ENCODE peak calls at places on chromosome 15, in seven cellular contexts. S is naive thymus-derived CD4-positive, alpha-beta T cell; C is tibial artery; N is lung; L is cardiac muscle cell; J is OCI-LY7; X is heart left ventricle. K is an unnamed sample.

GRCh38 chr15:64009798-64010241 is 36.5 kb downstream of the DAPK2 start:
- DNase-seq in C (no peak), X (no peak), N (no peak), J (peak; percentile 46), S (peak; percentile 46), L (no peak), K (no peak)

GRCh38 chr15:60804986-60805949 is 326.3 kb upstream of the ICE2 start:
- DNase-seq in L (peak; percentile 68), S (no peak), N (no peak), C (no peak), X (no peak), J (no peak), K (no peak)

GRCh38 chr15:28128036-28128435 is 28.9 kb upstream of the OCA2 start:
- DNase-seq in S (no peak), C (peak; percentile 64), J (peak; percentile 38), N (no peak), X (peak; percentile 70), L (no peak), K (no peak)

GRCh38 chr15:91890614-91891013 is 37.1 kb downstream of the SLCO3A1 start:
- DNase-seq in L (peak; percentile 12), X (no peak), N (no peak), C (no peak), S (no peak), J (no peak), K (no peak)

GRCh38 chr15:57251308-57251707 is 125.0 kb upstream of the CGNL1 start:
- DNase-seq in X (no peak), N (no peak), J (no peak), L (no peak), C (no peak), S (no peak), K (no peak)

GRCh38 chr15:52649686-52650085 is 29.5 kb downstream of the ATOSA start:
- DNase-seq in L (peak; percentile 24), C (no peak), N (no peak), J (no peak), X (no peak), S (no peak), K (no peak)

GRCh38 chr15:70855764-70856163 is 1.8 kb upstream of the LARP6 start:
- DNase-seq in S (no peak), L (no peak), C (no peak), J (no peak), N (no peak), X (no peak), K (no peak)

GRCh38 chr15:99845009-99845408 is 111.8 kb upstream of the LYSMD4 start:
- DNase-seq in C (no peak), N (no peak), S (no peak), X (no peak), L (peak; percentile 58), J (no peak), K (no peak)

GRCh38 chr15:52733696-52734255 is 54.6 kb upstream of the ATOSA start:
- DNase-seq in N (no peak), L (no peak), J (no peak), X (no peak), C (peak; percentile 22), S (no peak), K (no peak)

DNA sequence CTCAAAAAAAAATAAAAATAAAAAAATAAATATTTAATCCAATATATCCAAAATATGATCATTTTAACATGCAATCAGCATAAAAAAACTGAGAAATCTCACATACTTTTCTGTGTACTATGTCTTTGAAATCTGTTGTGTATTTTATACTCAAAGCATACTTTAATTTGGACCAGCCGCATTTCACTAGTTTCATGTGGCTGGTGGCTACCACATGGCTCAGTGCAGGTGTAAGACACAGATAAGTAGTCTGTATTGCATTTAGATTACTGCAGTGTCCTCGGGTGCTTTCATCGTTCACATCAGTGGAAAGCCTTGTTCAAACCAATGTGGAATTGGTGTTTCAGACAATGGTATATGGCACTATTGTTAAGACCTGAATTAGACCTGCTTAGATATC is 11.0 kb downstream of the CRTC3 start:
- DNase-seq in L (no peak), S (no peak), X (no peak), N (no peak), J (no peak), C (no peak), K (no peak)
- H3K4me1 ChIP-seq in L (peaks cover under 1% of the 10 kb centered on the region), S (peaks cover 62% of the 10 kb centered on the region), X (peaks cover 24% of the 10 kb centered on the region), N (peaks cover 16% of the 10 kb centered on the region), J (no peaks in the 10 kb centered on the region), C (no peaks in the 10 kb centered on the region), K (peaks cover 2% of the 10 kb centered on the region)

GRCh38 chr15:41917767-41918430 is 24.0 kb upstream of the SPTBN5 start:
- DNase-seq in L (peak; percentile 71), S (no peak), J (no peak), N (no peak), C (no peak), X (no peak), K (no peak)
- H3K27ac ChIP-seq in L (peak overlapping the region; percentile 90), S (no peak overlapping the region), J (no peak overlapping the region), N (peak overlapping the region; percentile 46), C (peak overlapping the region; percentile 45), X (peak overlapping the region; percentile 93), K (no peak overlapping the region)

GRCh38 chr15:49847937-49848823 is 227.3 kb downstream of the DTWD1 start:
- DNase-seq in J (no peak), N (no peak), C (no peak), S (no peak), L (peak; percentile 96), X (no peak), K (no peak)

GRCh38 chr15:49848824-49849209 is 228.0 kb downstream of the DTWD1 start:
- DNase-seq in C (no peak), N (no peak), X (no peak), L (peak; percentile 43), S (no peak), J (no peak), K (no peak)

GRCh38 chr15:49843725-49844124 is 222.9 kb downstream of the DTWD1 start:
- DNase-seq in L (no peak), C (no peak), S (no peak), X (no peak), N (no peak), J (no peak), K (no peak)

GRCh38 chr15:49844390-49844789 is 223.5 kb downstream of the DTWD1 start:
- DNase-seq in S (no peak), J (no peak), X (no peak), N (no peak), L (no peak), C (no peak), K (no peak)

DNA sequence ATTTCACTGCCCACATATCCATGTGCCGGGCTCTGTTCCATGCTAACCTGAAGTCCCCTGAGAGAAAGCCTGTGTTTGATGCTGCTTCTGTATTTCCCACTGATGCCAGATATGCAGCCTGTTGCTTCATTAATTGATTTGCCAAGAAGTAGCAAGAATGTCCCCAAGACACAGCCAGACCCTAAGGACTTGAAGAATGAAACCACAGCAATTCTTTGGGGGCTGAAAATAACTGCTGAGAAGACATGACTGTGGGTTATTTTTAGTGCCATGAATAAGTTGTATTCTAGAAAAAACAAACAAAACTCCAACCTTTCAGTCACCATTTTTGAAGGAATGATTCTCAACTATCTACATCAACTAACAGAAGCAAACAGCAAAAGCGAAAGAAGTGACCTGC is 226.6 kb downstream of the DTWD1 start:
- DNase-seq in X (no peak), S (no peak), J (no peak), L (peak; percentile 54), C (no peak), N (no peak), K (no peak)
- H3K4me3 ChIP-seq in X (no peak overlapping the region), S (no peak overlapping the region), J (no peak overlapping the region), L (no peak overlapping the region), C (no peak overlapping the region), N (no peak overlapping the region), K (no peak overlapping the region)

GRCh38 chr15:101193063-101193712 is 58.7 kb downstream of the CHSY1 start:
- DNase-seq in C (peak; percentile 64), S (no peak), X (peak; percentile 49), N (no peak), L (no peak), J (no peak), K (peak; percentile 51)
- H3K4me1 ChIP-seq in C (no peaks in the 10 kb centered on the region), S (peaks cover 24% of the 10 kb centered on the region), X (peaks cover 88% of the 10 kb centered on the region), N (peaks cover 8% of the 10 kb centered on the region), L (peaks cover 46% of the 10 kb centered on the region), J (no peaks in the 10 kb centered on the region), K (peaks cover 31% of the 10 kb centered on the region)

DNA sequence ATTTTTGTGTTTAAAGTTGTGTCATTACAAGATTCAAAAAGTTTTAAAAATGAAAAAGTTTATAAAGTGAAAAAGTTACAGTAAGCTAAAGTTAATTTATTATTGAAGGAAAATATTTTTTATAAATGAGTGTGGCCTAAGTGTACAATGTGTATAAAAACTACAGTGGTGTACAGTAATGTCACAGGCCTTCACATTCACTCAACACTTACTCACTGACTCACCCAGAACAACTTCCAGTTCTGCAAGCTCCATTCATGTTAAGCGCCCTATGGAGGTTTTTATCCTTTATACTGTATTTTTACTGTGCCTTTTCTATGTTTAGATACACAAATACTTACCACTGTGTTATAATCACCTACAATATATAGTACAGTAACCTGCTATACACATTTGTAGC is 76.3 kb downstream of the DTWD1 start:
- DNase-seq in N (no peak), X (no peak), S (no peak), J (no peak), C (no peak), L (no peak), K (no peak)
- H3K27ac ChIP-seq in N (no peak overlapping the region), X (no peak overlapping the region), S (no peak overlapping the region), J (no peak overlapping the region), C (no peak overlapping the region), L (no peak overlapping the region), K (no peak overlapping the region)

GRCh38 chr15:68114840-68115239 is 60.7 kb downstream of the PIAS1 start:
- DNase-seq in S (no peak), J (no peak), N (no peak), X (no peak), L (no peak), C (no peak), K (no peak)

GRCh38 chr15:68112711-68113110 is 58.6 kb downstream of the PIAS1 start:
- DNase-seq in C (no peak), X (no peak), N (no peak), L (no peak), S (no peak), J (no peak), K (no peak)

GRCh38 chr15:68113751-68114150 is 59.6 kb downstream of the PIAS1 start:
- DNase-seq in N (no peak), S (no peak), X (no peak), J (no peak), L (no peak), C (no peak), K (no peak)

GRCh38 chr15:68113273-68113672 is 59.2 kb downstream of the PIAS1 start:
- DNase-seq in J (no peak), X (no peak), C (no peak), S (no peak), N (no peak), L (peak; percentile 35), K (no peak)

DNA sequence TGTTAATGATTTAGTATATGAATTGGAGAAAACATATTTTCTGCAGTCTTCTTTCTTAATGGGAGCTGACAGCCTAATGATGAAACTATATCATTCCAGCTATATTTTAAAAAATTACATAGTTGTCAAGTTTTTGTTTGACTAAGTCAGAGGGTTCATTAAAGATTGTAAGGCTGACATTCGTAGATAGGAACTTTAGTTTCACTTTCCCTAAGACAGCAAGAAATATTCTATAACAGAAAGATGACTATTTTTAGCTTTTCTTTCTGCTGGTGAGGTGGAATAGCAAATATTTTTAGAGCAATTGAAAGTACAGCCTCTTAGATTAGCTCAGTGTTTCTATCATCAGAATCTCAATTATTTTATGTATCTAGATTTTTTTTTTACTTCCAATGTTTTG is 60.2 kb downstream of the PIAS1 start:
- DNase-seq in C (no peak), S (no peak), X (no peak), L (peak; percentile 33), J (no peak), N (no peak), K (no peak)
- H3K4me3 ChIP-seq in C (peak overlapping the region; percentile 38), S (peak overlapping the region; percentile 23), X (peak overlapping the region; percentile 33), L (peak overlapping the region; percentile 10), J (peak overlapping the region; percentile 59), N (no peak overlapping the region), K (peak overlapping the region; percentile 6)